ENCODE peak calls at places on chromosomes 5 and 9, in four cellular contexts. P, I, F and E are unnamed samples.

GRCh38 chr5:103371046-103371603 is 112.6 kb downstream of the MACIR start:
- DNase-seq in F (no peak), P (no peak), I (no peak), E (no peak)

GRCh38 chr5:122076669-122077450 is 1.2 kb downstream of the LOX start:
- DNase-seq in F (no peak), P (peak; percentile 70), I (peak; percentile 73), E (no peak)

GRCh38 chr9:98130576-98131228 is 11.7 kb upstream of the TRIM14 start:
- DNase-seq in F (no peak), P (no peak), I (no peak), E (no peak)

GRCh38 chr5:127871448-127872153 is 168.4 kb downstream of the CCDC192 start:
- DNase-seq in P (no peak), I (no peak), F (no peak), E (no peak)

GRCh38 chr9:134544388-134545212 is 97.0 kb upstream of the COL5A1 start:
- DNase-seq in P (peak; percentile 15), I (no peak), F (no peak), E (peak; percentile 36)

GRCh38 chr9:89236955-89237573 is 58.4 kb upstream of the SHC3 start:
- DNase-seq in F (no peak), I (no peak), P (no peak), E (no peak)

GRCh38 chr5:16931334-16932110 is 4.6 kb downstream of the MYO10 start:
- DNase-seq in P (no peak), I (no peak), F (no peak), E (no peak)

GRCh38 chr5:38556115-38556598 is 289 bp downstream of the LIFR start:
- DNase-seq in I (no peak), F (no peak), P (no peak), E (peak; percentile 62)

GRCh38 chr5:89204766-89205165 is 321.8 kb upstream of the MEF2C start:
- DNase-seq in I (no peak), P (no peak), F (no peak), E (no peak)

GRCh38 chr5:133421394-133421793 is 190.9 kb downstream of the FSTL4 start:
- DNase-seq in P (no peak), I (peak; percentile 36), F (peak; percentile 47), E (peak; percentile 49)

GRCh38 chr5:135551593-135552447 is 16.1 kb upstream of the NEUROG1 start:
- DNase-seq in I (peak; percentile 75), F (peak; percentile 77), P (peak; percentile 64), E (peak; percentile 82)
- TF ChIP-seq RNF2 in I (no peak), F (no peak), P (no peak), E (no peak)

GRCh38 chr9:72942451-72942850 is 10.4 kb downstream of the ALDH1A1 start:
- DNase-seq in I (peak; percentile 41), F (no peak), P (no peak), E (no peak)
- TF ChIP-seq RNF2 in I (no peak), F (no peak), P (no peak), E (no peak)

GRCh38 chr5:102341918-102342317 is 45.8 kb upstream of the SLCO4C1 start:
- DNase-seq in P (no peak), I (no peak), F (no peak), E (no peak)
- TF ChIP-seq RNF2 in P (no peak), I (no peak), F (no peak), E (no peak)

DNA sequence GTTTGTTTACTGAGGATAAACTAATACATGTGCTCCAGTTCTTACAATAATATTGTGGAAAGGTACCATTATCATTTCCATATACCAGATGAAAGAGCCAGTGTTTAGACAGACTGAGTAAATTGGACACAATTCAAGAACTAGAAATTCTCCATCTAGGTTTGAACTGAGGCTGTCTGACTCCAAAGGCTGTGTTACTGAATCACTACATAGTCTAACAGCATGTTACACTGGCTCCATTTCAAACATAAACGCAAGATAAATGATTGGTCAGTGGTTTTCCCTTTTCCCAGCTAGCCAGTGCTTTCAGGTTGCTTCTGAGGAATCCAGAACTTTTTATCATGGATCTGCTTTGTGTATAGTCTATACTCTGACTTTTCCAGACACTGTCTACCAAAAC is 8.1 kb downstream of the SPDL1 start:
- DNase-seq in F (no peak), P (no peak), I (peak; percentile 38), E (no peak)
- TF ChIP-seq RNF2 in F (no peak), P (no peak), I (no peak), E (no peak)

DNA sequence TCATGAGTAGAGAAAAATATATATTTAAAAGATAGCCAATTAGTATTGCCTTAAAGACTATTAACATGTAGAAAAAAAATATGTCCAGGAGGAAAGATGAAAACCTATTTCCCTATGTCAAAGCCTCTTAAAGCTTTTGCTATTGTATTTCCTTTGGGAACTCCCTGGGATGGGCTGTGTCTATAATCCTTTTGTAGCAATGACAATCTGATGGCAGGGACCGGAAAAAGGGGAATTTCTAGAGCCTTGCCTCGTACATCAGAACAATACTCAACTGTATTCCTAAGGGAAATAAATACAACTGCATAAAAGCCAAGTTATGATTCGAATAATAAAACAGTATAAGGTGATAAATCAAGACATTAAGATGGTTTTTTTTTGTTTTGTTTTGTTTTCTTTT is 257.3 kb downstream of the MLLT3 start:
- DNase-seq in I (no peak), P (no peak), F (no peak), E (no peak)
- TF ChIP-seq RNF2 in I (no peak), P (no peak), F (no peak), E (no peak)

GRCh38 chr9:128275198-128276007 is at the start of gene GOLGA2:
- DNase-seq in P (peak; percentile 56), F (peak; percentile 95), I (no peak), E (no peak)
- TF ChIP-seq RNF2 in P (no peak), F (no peak), I (no peak), E (no peak)